ENCODE peak calls at places on chromosomes 13 and 19, in six cellular contexts. One of them, this sample, is unnamed.

GRCh38 chr19:39307233-39307821 is 11.1 kb downstream of the IFNL1 start:
- DNase-seq in head of caudate nucleus: no peak
- DNase-seq in T-helper 17 cell: no peak
- DNase-seq in stimulated activated CD4-positive, alpha-beta T cell treated with anti-CD3 and anti-CD28 coated beads, Interleukin-1b, Interleukin-23, amount 100 ng/mL, for 1 hour: no peak
- DNase-seq in heart left ventricle: no peak
- DNase-seq in PC-9: peak; percentile 53
- DNase-seq in this sample: no peak

GRCh38 chr13:31101511-31102170 is 60.1 kb downstream of the HSPH1 start:
- DNase-seq in head of caudate nucleus: no peak
- DNase-seq in T-helper 17 cell: no peak
- DNase-seq in stimulated activated CD4-positive, alpha-beta T cell treated with anti-CD3 and anti-CD28 coated beads, Interleukin-1b, Interleukin-23, amount 100 ng/mL, for 1 hour: no peak
- DNase-seq in heart left ventricle: peak; percentile 58
- DNase-seq in PC-9: no peak
- DNase-seq in this sample: no peak

GRCh38 chr19:14118165-14119051 is 846 bp upstream of the PRKACA start:
- DNase-seq in head of caudate nucleus: peak; percentile 49
- DNase-seq in T-helper 17 cell: peak; percentile 29
- DNase-seq in stimulated activated CD4-positive, alpha-beta T cell treated with anti-CD3 and anti-CD28 coated beads, Interleukin-1b, Interleukin-23, amount 100 ng/mL, for 1 hour: no peak
- DNase-seq in heart left ventricle: peak; percentile 80
- DNase-seq in PC-9: no peak
- DNase-seq in this sample: peak; percentile 84

GRCh38 chr13:100941811-100942361 is 267.3 kb upstream of the TMTC4 start:
- DNase-seq in head of caudate nucleus: no peak
- DNase-seq in T-helper 17 cell: no peak
- DNase-seq in stimulated activated CD4-positive, alpha-beta T cell treated with anti-CD3 and anti-CD28 coated beads, Interleukin-1b, Interleukin-23, amount 100 ng/mL, for 1 hour: no peak
- DNase-seq in heart left ventricle: no peak
- DNase-seq in PC-9: no peak
- DNase-seq in this sample: no peak

GRCh38 chr13:69319659-69320058 is 788.0 kb upstream of the ATXN8OS start:
- DNase-seq in head of caudate nucleus: no peak
- DNase-seq in T-helper 17 cell: no peak
- DNase-seq in stimulated activated CD4-positive, alpha-beta T cell treated with anti-CD3 and anti-CD28 coated beads, Interleukin-1b, Interleukin-23, amount 100 ng/mL, for 1 hour: no peak
- DNase-seq in heart left ventricle: no peak
- DNase-seq in PC-9: no peak
- DNase-seq in this sample: no peak

GRCh38 chr19:1648156-1648925 is 4.1 kb downstream of the TCF3 start:
- DNase-seq in head of caudate nucleus: no peak
- DNase-seq in T-helper 17 cell: no peak
- DNase-seq in stimulated activated CD4-positive, alpha-beta T cell treated with anti-CD3 and anti-CD28 coated beads, Interleukin-1b, Interleukin-23, amount 100 ng/mL, for 1 hour: no peak
- DNase-seq in heart left ventricle: no peak
- DNase-seq in PC-9: no peak
- DNase-seq in this sample: no peak

GRCh38 chr13:75196112-75196855 is 285.7 kb downstream of the TBC1D4 start:
- DNase-seq in head of caudate nucleus: no peak
- DNase-seq in T-helper 17 cell: no peak
- DNase-seq in stimulated activated CD4-positive, alpha-beta T cell treated with anti-CD3 and anti-CD28 coated beads, Interleukin-1b, Interleukin-23, amount 100 ng/mL, for 1 hour: no peak
- DNase-seq in heart left ventricle: no peak
- DNase-seq in PC-9: no peak
- DNase-seq in this sample: no peak

GRCh38 chr13:73898276-73898675 is 235.9 kb downstream of the KLF12 start:
- DNase-seq in head of caudate nucleus: no peak
- DNase-seq in T-helper 17 cell: no peak
- DNase-seq in stimulated activated CD4-positive, alpha-beta T cell treated with anti-CD3 and anti-CD28 coated beads, Interleukin-1b, Interleukin-23, amount 100 ng/mL, for 1 hour: no peak
- DNase-seq in heart left ventricle: no peak
- DNase-seq in PC-9: no peak
- DNase-seq in this sample: no peak

GRCh38 chr19:1827566-1828278 is 15.6 kb upstream of the ATP8B3 start:
- DNase-seq in head of caudate nucleus: no peak
- DNase-seq in T-helper 17 cell: no peak
- DNase-seq in stimulated activated CD4-positive, alpha-beta T cell treated with anti-CD3 and anti-CD28 coated beads, Interleukin-1b, Interleukin-23, amount 100 ng/mL, for 1 hour: no peak
- DNase-seq in heart left ventricle: no peak
- DNase-seq in PC-9: no peak
- DNase-seq in this sample: no peak

GRCh38 chr13:36341718-36342117 is 4.5 kb downstream of the SPART start:
- DNase-seq in head of caudate nucleus: no peak
- DNase-seq in T-helper 17 cell: no peak
- DNase-seq in stimulated activated CD4-positive, alpha-beta T cell treated with anti-CD3 and anti-CD28 coated beads, Interleukin-1b, Interleukin-23, amount 100 ng/mL, for 1 hour: no peak
- DNase-seq in heart left ventricle: no peak
- DNase-seq in PC-9: no peak
- DNase-seq in this sample: no peak

GRCh38 chr13:109253316-109253715 is 533.1 kb downstream of the IRS2 start:
- DNase-seq in head of caudate nucleus: no peak
- DNase-seq in T-helper 17 cell: no peak
- DNase-seq in stimulated activated CD4-positive, alpha-beta T cell treated with anti-CD3 and anti-CD28 coated beads, Interleukin-1b, Interleukin-23, amount 100 ng/mL, for 1 hour: no peak
- DNase-seq in heart left ventricle: no peak
- DNase-seq in PC-9: no peak
- DNase-seq in this sample: no peak

GRCh38 chr13:40786568-40786996 is 2.8 kb upstream of the SLC25A15 start:
- DNase-seq in head of caudate nucleus: no peak
- DNase-seq in T-helper 17 cell: no peak
- DNase-seq in stimulated activated CD4-positive, alpha-beta T cell treated with anti-CD3 and anti-CD28 coated beads, Interleukin-1b, Interleukin-23, amount 100 ng/mL, for 1 hour: no peak
- DNase-seq in heart left ventricle: no peak
- DNase-seq in PC-9: no peak
- DNase-seq in this sample: no peak

GRCh38 chr13:71661921-71662320 is 205.1 kb downstream of the DACH1 start:
- DNase-seq in head of caudate nucleus: no peak
- DNase-seq in T-helper 17 cell: no peak
- DNase-seq in stimulated activated CD4-positive, alpha-beta T cell treated with anti-CD3 and anti-CD28 coated beads, Interleukin-1b, Interleukin-23, amount 100 ng/mL, for 1 hour: no peak
- DNase-seq in heart left ventricle: no peak
- DNase-seq in PC-9: no peak
- DNase-seq in this sample: no peak

GRCh38 chr19:44813331-44814131 is 4.6 kb downstream of the BCAM start:
- DNase-seq in head of caudate nucleus: no peak
- DNase-seq in T-helper 17 cell: no peak
- DNase-seq in stimulated activated CD4-positive, alpha-beta T cell treated with anti-CD3 and anti-CD28 coated beads, Interleukin-1b, Interleukin-23, amount 100 ng/mL, for 1 hour: no peak
- DNase-seq in heart left ventricle: no peak
- DNase-seq in PC-9: no peak
- DNase-seq in this sample: no peak

GRCh38 chr19:33429891-33430673 is 56.6 kb downstream of the CEBPG start:
- DNase-seq in head of caudate nucleus: no peak
- DNase-seq in T-helper 17 cell: no peak
- DNase-seq in stimulated activated CD4-positive, alpha-beta T cell treated with anti-CD3 and anti-CD28 coated beads, Interleukin-1b, Interleukin-23, amount 100 ng/mL, for 1 hour: no peak
- DNase-seq in heart left ventricle: no peak
- DNase-seq in PC-9: no peak
- DNase-seq in this sample: peak; percentile 33

GRCh38 chr19:16930753-16931152 is 42.0 kb downstream of the F2RL3 start:
- DNase-seq in head of caudate nucleus: no peak
- DNase-seq in T-helper 17 cell: no peak
- DNase-seq in stimulated activated CD4-positive, alpha-beta T cell treated with anti-CD3 and anti-CD28 coated beads, Interleukin-1b, Interleukin-23, amount 100 ng/mL, for 1 hour: no peak
- DNase-seq in heart left ventricle: no peak
- DNase-seq in PC-9: no peak
- DNase-seq in this sample: no peak

GRCh38 chr13:94674609-94675348 is 37.6 kb downstream of the SOX21 start:
- DNase-seq in head of caudate nucleus: peak; percentile 65
- DNase-seq in T-helper 17 cell: peak; percentile 36
- DNase-seq in stimulated activated CD4-positive, alpha-beta T cell treated with anti-CD3 and anti-CD28 coated beads, Interleukin-1b, Interleukin-23, amount 100 ng/mL, for 1 hour: no peak
- DNase-seq in heart left ventricle: peak; percentile 9
- DNase-seq in PC-9: peak; percentile 26
- DNase-seq in this sample: peak; percentile 53

GRCh38 chr19:9673912-9674668 is 810 bp downstream of the ZNF562 start:
- DNase-seq in head of caudate nucleus: no peak
- DNase-seq in T-helper 17 cell: no peak
- DNase-seq in stimulated activated CD4-positive, alpha-beta T cell treated with anti-CD3 and anti-CD28 coated beads, Interleukin-1b, Interleukin-23, amount 100 ng/mL, for 1 hour: no peak
- DNase-seq in heart left ventricle: no peak
- DNase-seq in PC-9: peak; percentile 1
- DNase-seq in this sample: no peak

GRCh38 chr19:47633516-47633915 is 24.6 kb downstream of the BICRA start:
- DNase-seq in head of caudate nucleus: no peak
- DNase-seq in T-helper 17 cell: no peak
- DNase-seq in stimulated activated CD4-positive, alpha-beta T cell treated with anti-CD3 and anti-CD28 coated beads, Interleukin-1b, Interleukin-23, amount 100 ng/mL, for 1 hour: no peak
- DNase-seq in heart left ventricle: no peak
- DNase-seq in PC-9: peak; percentile 13
- DNase-seq in this sample: no peak

This sample was measured in left lobe of liver.